ENCODE peak calls at places on chromosome 6, in seven cellular contexts. I is stimulated activated CD8-positive, alpha-beta memory T cell treated with anti-CD3 and anti-CD28 coated beads, Interleukin-12 subunit alpha, Interleukin-12 subunit beta, amount 100 ng/mL, for 4 hours; V is A172; Z is NAMALWA; H is NCI-H1694; A is IMR-90; O is EH. U is an unnamed sample.

GRCh38 chr6:36660771-36661471 is 17.6 kb upstream of the CDKN1A start:
- DNase-seq in Z (no peak), O (no peak), A (no peak), H (no peak), V (no peak), I (no peak), U (no peak)

GRCh38 chr6:13485923-13486557 is 1.4 kb downstream of the GFOD1 start:
- DNase-seq in O (peak; percentile 34), Z (peak; percentile 89), I (peak; percentile 23), H (peak; percentile 23), V (no peak), A (peak; percentile 30), U (peak; percentile 89)

GRCh38 chr6:7535498-7535897 is 6.0 kb upstream of the DSP start:
- DNase-seq in O (peak; percentile 85), I (no peak), A (peak; percentile 73), V (no peak), H (no peak), Z (no peak), U (peak; percentile 75)

GRCh38 chr6:98831057-98832031 is 3.0 kb upstream of the POU3F2 start:
- DNase-seq in Z (no peak), A (no peak), I (no peak), V (no peak), H (no peak), O (no peak), U (peak; percentile 73)

GRCh38 chr6:116450769-116451740 is 10.1 kb upstream of the CALHM6 start:
- DNase-seq in O (no peak), A (no peak), Z (peak; percentile 49), V (no peak), H (no peak), I (no peak), U (no peak)

GRCh38 chr6:125001684-125002083 is 39.4 kb downstream of the RNF217 start:
- DNase-seq in O (no peak), Z (no peak), V (no peak), H (no peak), A (no peak), I (no peak), U (no peak)

GRCh38 chr6:144896876-144897275 is 611.7 kb downstream of the UTRN start:
- DNase-seq in I (no peak), V (peak; percentile 6), O (no peak), A (no peak), H (no peak), Z (no peak), U (no peak)

GRCh38 chr6:131400054-131400781 is 172.8 kb upstream of the ARG1 start:
- DNase-seq in I (no peak), Z (no peak), V (peak; percentile 78), H (no peak), O (peak; percentile 90), A (peak; percentile 67), U (peak; percentile 79)

GRCh38 chr6:142867988-142868818 is 76.8 kb downstream of the HIVEP2 start:
- DNase-seq in O (no peak), A (peak; percentile 51), Z (peak; percentile 41), I (no peak), V (no peak), H (no peak), U (no peak)

GRCh38 chr6:133100870-133101269 is 140.3 kb upstream of the EYA4 start:
- DNase-seq in H (no peak), A (no peak), Z (no peak), I (no peak), O (no peak), V (no peak), U (no peak)

GRCh38 chr6:149987602-149988107 is 23.9 kb downstream of the ULBP1 start:
- DNase-seq in H (no peak), O (no peak), V (no peak), I (no peak), A (no peak), Z (no peak), U (no peak)

GRCh38 chr6:49546371-49546770 is 4.1 kb upstream of the C6orf141 start:
- DNase-seq in V (no peak), A (no peak), I (no peak), O (no peak), H (no peak), Z (no peak), U (no peak)

GRCh38 chr6:119598883-119599282 is 249.3 kb upstream of the MAN1A1 start:
- DNase-seq in H (no peak), O (no peak), I (no peak), V (no peak), Z (no peak), A (no peak), U (no peak)

GRCh38 chr6:25169551-25170335 is 109.4 kb upstream of the CARMIL1 start:
- DNase-seq in H (no peak), I (no peak), V (no peak), A (peak; percentile 60), Z (no peak), O (peak; percentile 58), U (no peak)

GRCh38 chr6:78502386-78502887 is 364.9 kb upstream of the IRAK1BP1 start:
- DNase-seq in V (no peak), A (no peak), O (no peak), I (no peak), H (no peak), Z (no peak), U (no peak)

GRCh38 chr6:160393966-160394653 is 45.9 kb downstream of the SLC22A3 start:
- DNase-seq in H (no peak), V (no peak), A (no peak), I (no peak), O (no peak), Z (no peak), U (no peak)

GRCh38 chr6:143746202-143747119 is 68.7 kb downstream of the PHACTR2 start:
- DNase-seq in Z (no peak), O (no peak), H (no peak), V (no peak), A (no peak), I (no peak), U (no peak)

GRCh38 chr6:131062245-131063027 is 609 bp downstream of the EPB41L2 start:
- DNase-seq in V (no peak), I (no peak), A (no peak), O (no peak), H (no peak), Z (peak; percentile 47), U (peak; percentile 64)

GRCh38 chr6:2900821-2901644 is 2.1 kb downstream of the SERPINB9 start:
- DNase-seq in A (no peak), H (no peak), O (peak; percentile 2), Z (no peak), I (no peak), V (no peak), U (no peak)

GRCh38 chr6:7642784-7643183 is 52.8 kb downstream of the SNRNP48 start:
- DNase-seq in Z (no peak), V (no peak), I (no peak), H (no peak), O (no peak), A (no peak), U (no peak)

GRCh38 chr6:30687659-30688431 is 1.4 kb upstream of the PPP1R18 start:
- DNase-seq in A (peak; percentile 47), Z (peak; percentile 42), I (no peak), O (peak; percentile 55), H (no peak), V (peak; percentile 46), U (peak; percentile 81)

GRCh38 chr6:84596488-84596887 is 167.9 kb downstream of the TBX18 start:
- DNase-seq in I (no peak), Z (no peak), H (no peak), A (no peak), O (no peak), V (no peak), U (no peak)

GRCh38 chr6:157258878-157259277 is 64.4 kb downstream of the TMEM242 start:
- DNase-seq in V (no peak), Z (no peak), A (no peak), I (no peak), H (no peak), O (no peak), U (peak; percentile 6)

GRCh38 chr6:16446241-16446640 is 207.9 kb downstream of the GMPR start:
- DNase-seq in O (peak; percentile 57), Z (no peak), A (no peak), V (no peak), H (no peak), I (no peak), U (no peak)

GRCh38 chr6:89194559-89194958 is 22.6 kb downstream of the GABRR1 start:
- DNase-seq in H (no peak), Z (no peak), I (no peak), V (no peak), A (no peak), O (no peak), U (no peak)

GRCh38 chr6:81962198-81962597 is 209.7 kb upstream of the TENT5A start:
- DNase-seq in O (no peak), V (no peak), H (no peak), I (no peak), Z (no peak), A (no peak), U (no peak)

GRCh38 chr6:25413506-25413905 is 134.3 kb downstream of the CARMIL1 start:
- DNase-seq in V (no peak), H (no peak), O (no peak), Z (no peak), A (no peak), I (no peak), U (peak; percentile 26)

GRCh38 chr6:149897855-149898744 is at the start of gene RAET1E:
- DNase-seq in O (no peak), Z (peak; percentile 38), A (no peak), V (no peak), I (no peak), H (no peak), U (no peak)

GRCh38 chr6:125549202-125549884 is 200.1 kb upstream of the HEY2 start:
- DNase-seq in Z (no peak), A (no peak), I (no peak), O (no peak), V (peak; percentile 12), H (no peak), U (no peak)

GRCh38 chr6:35916056-35916455 is 4.8 kb downstream of the SRPK1 start:
- DNase-seq in Z (no peak), A (no peak), O (no peak), I (no peak), V (no peak), H (no peak), U (no peak)

GRCh38 chr6:113490356-113490755 is 366.8 kb upstream of the MARCKS start:
- DNase-seq in O (no peak), A (no peak), H (no peak), I (no peak), V (no peak), Z (no peak), U (no peak)

GRCh38 chr6:136643850-136644596 is 93.8 kb upstream of the MAP7 start:
- DNase-seq in I (peak; percentile 47), O (peak; percentile 86), A (peak; percentile 83), Z (peak; percentile 76), H (peak; percentile 64), V (peak; percentile 78), U (peak; percentile 78)

GRCh38 chr6:80553071-80553740 is 446.7 kb downstream of the BCKDHB start:
- DNase-seq in O (no peak), H (no peak), Z (no peak), V (no peak), A (no peak), I (no peak), U (no peak)